ENCODE peak calls at places on chromosomes 6 and 20, in nine cellular contexts. One of them, this sample, is unnamed.
A peak's percentile ranks its signal among the peaks of the same experiment; 100 is the strongest.

GRCh38 chr6:227074-227782 is 65.1 kb upstream of the DUSP22 start:
- DNase-seq in A549: no peak
- DNase-seq in stomach: no peak
- DNase-seq in body of pancreas: no peak
- DNase-seq in adrenal gland: no peak
- DNase-seq in heart left ventricle: no peak
- DNase-seq in HepG2: no peak
- DNase-seq in right lobe of liver: no peak
- DNase-seq in uterus: no peak
- DNase-seq in this sample: no peak

GRCh38 chr6:98463038-98463437 is 371.3 kb upstream of the POU3F2 start:
- DNase-seq in adrenal gland: no peak
- DNase-seq in HepG2: no peak
- DNase-seq in A549: no peak
- DNase-seq in uterus: no peak
- DNase-seq in right lobe of liver: no peak
- DNase-seq in heart left ventricle: no peak
- DNase-seq in stomach: no peak
- DNase-seq in body of pancreas: no peak
- DNase-seq in this sample: no peak

GRCh38 chr6:44047179-44047546 is 80.1 kb downstream of the MRPL14 start:
- DNase-seq in adrenal gland: no peak
- DNase-seq in stomach: no peak
- DNase-seq in uterus: no peak
- DNase-seq in body of pancreas: no peak
- DNase-seq in right lobe of liver: no peak
- DNase-seq in A549: no peak
- DNase-seq in HepG2: no peak
- DNase-seq in heart left ventricle: no peak
- DNase-seq in this sample: no peak

GRCh38 chr20:19540401-19540800 is 217.7 kb upstream of the RIN2 start:
- DNase-seq in A549: no peak
- DNase-seq in stomach: no peak
- DNase-seq in body of pancreas: peak; percentile 8
- DNase-seq in uterus: no peak
- DNase-seq in HepG2: no peak
- DNase-seq in adrenal gland: no peak
- DNase-seq in heart left ventricle: no peak
- DNase-seq in right lobe of liver: no peak
- DNase-seq in this sample: no peak

GRCh38 chr20:24236204-24236603 is 233.2 kb upstream of the SYNDIG1 start:
- DNase-seq in right lobe of liver: peak; percentile 23
- DNase-seq in uterus: no peak
- DNase-seq in A549: no peak
- DNase-seq in adrenal gland: no peak
- DNase-seq in body of pancreas: no peak
- DNase-seq in HepG2: no peak
- DNase-seq in stomach: no peak
- DNase-seq in heart left ventricle: no peak
- DNase-seq in this sample: peak; percentile 7

GRCh38 chr6:143034689-143035334 is 25.9 kb upstream of the AIG1 start:
- DNase-seq in adrenal gland: no peak
- DNase-seq in A549: no peak
- DNase-seq in heart left ventricle: no peak
- DNase-seq in HepG2: peak; percentile 53
- DNase-seq in body of pancreas: peak; percentile 11
- DNase-seq in uterus: no peak
- DNase-seq in right lobe of liver: no peak
- DNase-seq in stomach: no peak
- DNase-seq in this sample: peak; percentile 60

GRCh38 chr20:63740501-63741353 is 1.2 kb downstream of the SLC2A4RG start:
- DNase-seq in body of pancreas: peak; percentile 98
- DNase-seq in heart left ventricle: peak; percentile 93
- DNase-seq in adrenal gland: peak; percentile 96
- DNase-seq in stomach: peak; percentile 95
- DNase-seq in HepG2: peak; percentile 95
- DNase-seq in right lobe of liver: peak; percentile 94
- DNase-seq in uterus: peak; percentile 98
- DNase-seq in A549: peak; percentile 90
- DNase-seq in this sample: peak; percentile 94

GRCh38 chr6:39189915-39190544 is 39.2 kb downstream of the KCNK5 start:
- DNase-seq in heart left ventricle: no peak
- DNase-seq in adrenal gland: peak; percentile 53
- DNase-seq in A549: peak; percentile 49
- DNase-seq in right lobe of liver: peak; percentile 54
- DNase-seq in uterus: no peak
- DNase-seq in stomach: peak; percentile 72
- DNase-seq in body of pancreas: peak; percentile 78
- DNase-seq in HepG2: peak; percentile 40
- DNase-seq in this sample: peak; percentile 36

GRCh38 chr6:74057326-74057725 is 361.3 kb downstream of the CD109 start:
- DNase-seq in HepG2: no peak
- DNase-seq in A549: no peak
- DNase-seq in body of pancreas: no peak
- DNase-seq in right lobe of liver: no peak
- DNase-seq in uterus: no peak
- DNase-seq in stomach: no peak
- DNase-seq in heart left ventricle: no peak
- DNase-seq in adrenal gland: no peak
- DNase-seq in this sample: no peak

GRCh38 chr6:41690541-41691330 is 44.7 kb downstream of the TFEB start:
- DNase-seq in heart left ventricle: no peak
- DNase-seq in adrenal gland: peak; percentile 12
- DNase-seq in stomach: no peak
- DNase-seq in right lobe of liver: peak; percentile 9
- DNase-seq in uterus: no peak
- DNase-seq in A549: no peak
- DNase-seq in HepG2: no peak
- DNase-seq in body of pancreas: no peak
- DNase-seq in this sample: no peak

GRCh38 chr6:144661101-144661806 is 376.1 kb downstream of the UTRN start:
- DNase-seq in A549: peak; percentile 51
- DNase-seq in heart left ventricle: no peak
- DNase-seq in right lobe of liver: no peak
- DNase-seq in adrenal gland: no peak
- DNase-seq in uterus: no peak
- DNase-seq in stomach: no peak
- DNase-seq in HepG2: peak; percentile 93
- DNase-seq in body of pancreas: no peak
- DNase-seq in this sample: no peak

GRCh38 chr20:58850693-58851174 is at the start of gene GNAS-AS1:
- DNase-seq in A549: no peak
- DNase-seq in adrenal gland: no peak
- DNase-seq in uterus: peak; percentile 78
- DNase-seq in heart left ventricle: peak; percentile 85
- DNase-seq in HepG2: no peak
- DNase-seq in body of pancreas: peak; percentile 86
- DNase-seq in stomach: peak; percentile 47
- DNase-seq in right lobe of liver: peak; percentile 42
- DNase-seq in this sample: peak; percentile 61

DNA sequence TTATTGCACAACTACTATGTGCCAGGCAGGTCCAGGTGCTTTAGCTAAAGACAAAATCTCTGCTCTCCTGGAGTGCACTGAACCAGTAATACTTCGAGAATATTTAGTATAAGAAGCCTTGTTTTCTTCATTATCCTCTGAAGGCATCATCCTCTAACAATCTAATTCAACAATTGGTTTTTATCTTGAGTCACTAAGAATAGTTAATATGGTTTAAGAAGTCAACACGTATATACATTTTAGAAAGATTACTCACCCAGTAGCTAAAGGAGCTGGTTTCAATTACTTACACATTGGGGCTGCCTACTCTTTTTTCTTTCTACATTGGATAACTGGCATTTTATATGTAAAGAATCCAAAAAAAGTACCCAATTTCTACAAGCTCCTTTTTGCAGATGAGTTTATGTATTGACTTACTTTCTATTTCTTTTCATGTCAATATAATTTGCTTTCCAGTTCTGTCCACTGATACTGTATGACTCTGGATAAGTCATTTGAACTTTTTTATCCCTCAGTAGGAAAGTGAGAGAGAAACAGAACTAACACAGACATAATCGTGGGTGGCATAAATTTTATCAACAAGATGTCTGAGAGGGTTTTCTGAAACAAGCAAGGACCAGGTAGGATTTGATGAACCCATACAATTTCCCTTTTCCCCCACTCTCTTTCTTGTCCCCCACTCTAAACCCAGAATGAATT is 312.5 kb downstream of the CLIC5 start:
- DNase-seq in HepG2: no peak
- DNase-seq in uterus: no peak
- DNase-seq in adrenal gland: no peak
- DNase-seq in A549: no peak
- DNase-seq in right lobe of liver: no peak
- DNase-seq in stomach: no peak
- DNase-seq in body of pancreas: no peak
- DNase-seq in heart left ventricle: no peak
- DNase-seq in this sample: no peak
- H3K27ac ChIP-seq in HepG2: no peak overlapping the region
- H3K27ac ChIP-seq in uterus: no peak overlapping the region
- H3K27ac ChIP-seq in adrenal gland: no peak overlapping the region
- H3K27ac ChIP-seq in A549: no peak overlapping the region
- H3K27ac ChIP-seq in right lobe of liver: no peak overlapping the region
- H3K27ac ChIP-seq in stomach: no peak overlapping the region
- H3K27ac ChIP-seq in body of pancreas: no peak overlapping the region
- H3K27ac ChIP-seq in heart left ventricle: no peak overlapping the region
- H3K27ac ChIP-seq in this sample: no peak overlapping the region

GRCh38 chr6:36423101-36423824 is 19.4 kb downstream of the PXT1 start:
- DNase-seq in right lobe of liver: peak; percentile 99
- DNase-seq in body of pancreas: peak; percentile 100
- DNase-seq in HepG2: peak; percentile 98
- DNase-seq in heart left ventricle: peak; percentile 99
- DNase-seq in stomach: peak; percentile 99
- DNase-seq in A549: peak; percentile 97
- DNase-seq in uterus: peak; percentile 97
- DNase-seq in adrenal gland: peak; percentile 99
- DNase-seq in this sample: peak; percentile 99
- TF ChIP-seq POLR2A in right lobe of liver: peak; percentile 57
- TF ChIP-seq POLR2A in body of pancreas: peak; percentile 86
- TF ChIP-seq POLR2A in HepG2: peak; percentile 75
- TF ChIP-seq POLR2A in heart left ventricle: no peak
- TF ChIP-seq POLR2A in stomach: no peak
- TF ChIP-seq POLR2A in A549: peak; percentile 65
- TF ChIP-seq POLR2A in uterus: peak; percentile 76
- TF ChIP-seq POLR2A in adrenal gland: peak; percentile 60
- TF ChIP-seq POLR2A in this sample: peak; percentile 58

GRCh38 chr6:168819546-168819945 is 378.6 kb downstream of the SMOC2 start:
- DNase-seq in body of pancreas: no peak
- DNase-seq in right lobe of liver: no peak
- DNase-seq in heart left ventricle: no peak
- DNase-seq in HepG2: no peak
- DNase-seq in adrenal gland: no peak
- DNase-seq in stomach: no peak
- DNase-seq in uterus: no peak
- DNase-seq in A549: no peak
- DNase-seq in this sample: no peak

GRCh38 chr6:168826078-168826390 is 385.1 kb downstream of the SMOC2 start:
- DNase-seq in right lobe of liver: no peak
- DNase-seq in heart left ventricle: no peak
- DNase-seq in stomach: no peak
- DNase-seq in uterus: no peak
- DNase-seq in A549: no peak
- DNase-seq in adrenal gland: no peak
- DNase-seq in HepG2: no peak
- DNase-seq in body of pancreas: no peak
- DNase-seq in this sample: no peak

GRCh38 chr6:168825226-168826077 is 384.5 kb downstream of the SMOC2 start:
- DNase-seq in right lobe of liver: no peak
- DNase-seq in HepG2: no peak
- DNase-seq in adrenal gland: no peak
- DNase-seq in stomach: no peak
- DNase-seq in uterus: no peak
- DNase-seq in heart left ventricle: no peak
- DNase-seq in body of pancreas: no peak
- DNase-seq in A549: no peak
- DNase-seq in this sample: no peak

GRCh38 chr6:168822376-168822775 is 381.4 kb downstream of the SMOC2 start:
- DNase-seq in uterus: no peak
- DNase-seq in right lobe of liver: no peak
- DNase-seq in adrenal gland: no peak
- DNase-seq in body of pancreas: no peak
- DNase-seq in stomach: no peak
- DNase-seq in A549: no peak
- DNase-seq in heart left ventricle: no peak
- DNase-seq in HepG2: no peak
- DNase-seq in this sample: no peak

DNA sequence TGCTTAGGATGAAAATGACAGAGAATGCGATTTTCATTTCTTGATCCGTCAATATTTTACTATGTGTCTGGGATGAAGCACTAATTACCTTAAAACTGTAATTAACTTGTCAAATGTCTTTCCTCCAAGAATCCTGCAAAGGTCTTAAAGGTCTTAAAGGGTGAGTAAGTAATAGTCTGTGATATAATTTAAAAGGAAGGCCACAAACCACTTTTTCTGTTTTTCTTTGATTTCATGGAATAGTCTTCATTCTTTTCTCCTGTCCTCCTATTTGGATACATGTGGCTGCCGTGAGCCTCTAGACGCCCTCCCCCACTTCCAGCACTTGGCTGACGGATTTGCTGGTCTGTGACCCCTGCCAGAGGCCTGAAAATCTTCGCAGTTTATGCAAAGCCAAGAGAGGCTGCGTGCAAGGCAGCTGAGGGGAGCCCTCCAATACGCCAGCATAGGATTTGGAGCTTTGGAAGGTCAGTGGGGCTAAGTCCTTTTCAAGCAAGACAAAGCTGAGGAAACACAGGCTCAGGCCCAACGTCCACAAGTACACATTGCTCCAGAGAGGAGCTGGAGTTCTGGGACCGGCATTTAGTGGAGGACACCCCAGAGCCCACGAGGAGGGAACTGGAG is 382.5 kb downstream of the SMOC2 start:
- DNase-seq in heart left ventricle: no peak
- DNase-seq in A549: no peak
- DNase-seq in HepG2: no peak
- DNase-seq in uterus: no peak
- DNase-seq in body of pancreas: no peak
- DNase-seq in right lobe of liver: no peak
- DNase-seq in adrenal gland: no peak
- DNase-seq in stomach: no peak
- DNase-seq in this sample: no peak
- H3K4me1 ChIP-seq in heart left ventricle: no peaks in the 10 kb centered on the region
- H3K4me1 ChIP-seq in A549: no peaks in the 10 kb centered on the region
- H3K4me1 ChIP-seq in HepG2: no peaks in the 10 kb centered on the region
- H3K4me1 ChIP-seq in uterus: no peaks in the 10 kb centered on the region
- H3K4me1 ChIP-seq in body of pancreas: no peaks in the 10 kb centered on the region
- H3K4me1 ChIP-seq in right lobe of liver: no peaks in the 10 kb centered on the region
- H3K4me1 ChIP-seq in adrenal gland: no peaks in the 10 kb centered on the region
- H3K4me1 ChIP-seq in stomach: peaks cover 9% of the 10 kb centered on the region
- H3K4me1 ChIP-seq in this sample: no peaks in the 10 kb centered on the region

DNA sequence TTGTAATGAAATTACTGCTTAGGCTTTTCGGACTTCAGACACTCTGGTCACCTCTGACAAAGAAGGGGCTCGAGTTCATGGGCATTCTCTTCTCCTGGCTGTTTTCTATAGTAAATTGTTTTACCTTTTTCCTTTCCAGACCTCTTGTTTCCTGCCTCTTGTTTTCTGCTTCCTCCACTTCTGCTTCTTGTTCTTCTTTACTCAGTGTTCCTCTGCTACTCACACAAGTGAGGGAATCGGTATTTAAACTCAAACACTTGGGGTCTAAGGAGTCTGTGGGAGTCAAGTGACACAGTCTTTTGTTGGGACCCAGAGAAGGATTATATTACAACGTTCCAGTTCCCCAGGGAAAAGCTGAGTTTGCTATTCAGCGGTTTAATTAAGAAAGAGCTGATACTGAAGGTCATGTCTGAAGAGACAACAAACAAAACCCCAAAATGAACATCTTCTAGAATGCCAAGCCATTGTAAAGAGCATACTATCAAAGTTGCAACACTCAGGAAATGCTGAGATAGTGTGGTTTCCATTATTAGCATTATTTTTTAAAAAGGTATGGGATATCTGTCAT is 107.8 kb upstream of the CITED2 start:
- DNase-seq in heart left ventricle: no peak
- DNase-seq in stomach: no peak
- DNase-seq in adrenal gland: no peak
- DNase-seq in right lobe of liver: no peak
- DNase-seq in A549: no peak
- DNase-seq in uterus: no peak
- DNase-seq in body of pancreas: no peak
- DNase-seq in HepG2: no peak
- DNase-seq in this sample: no peak
- H3K27ac ChIP-seq in heart left ventricle: no peak overlapping the region
- H3K27ac ChIP-seq in stomach: no peak overlapping the region
- H3K27ac ChIP-seq in adrenal gland: no peak overlapping the region
- H3K27ac ChIP-seq in right lobe of liver: no peak overlapping the region
- H3K27ac ChIP-seq in A549: no peak overlapping the region
- H3K27ac ChIP-seq in uterus: no peak overlapping the region
- H3K27ac ChIP-seq in body of pancreas: no peak overlapping the region
- H3K27ac ChIP-seq in HepG2: no peak overlapping the region
- H3K27ac ChIP-seq in this sample: no peak overlapping the region

This sample was measured in upper lobe of left lung.